ENCODE peak calls at places on chromosomes 6 and 20, in eight cellular contexts. V, U, X, N, Q, I, C and L are unnamed samples. For H3K4me1 and H3K9me3, the result is how much of the 10 kb centered on the place peaks cover.

GRCh38 chr6:83265384-83265783 is 72.2 kb downstream of the RWDD2A start:
- DNase-seq in V (peak), U (no peak), X (no peak), N (no peak), Q (no peak), I (no peak), C (no peak), L (no peak)

GRCh38 chr20:4326194-4327065 is 311.1 kb upstream of the RNF24 start:
- DNase-seq in V (peak), U (no peak), X (peak), N (peak), Q (no peak), I (no peak), C (no peak), L (no peak)

GRCh38 chr6:15077006-15077405 is 168.9 kb upstream of the JARID2 start:
- DNase-seq in V (peak), U (no peak), X (no peak), N (no peak), Q (no peak), I (no peak), C (no peak), L (no peak)

GRCh38 chr6:117521785-117522502 is 39.5 kb downstream of the DCBLD1 start:
- DNase-seq in V (no peak), U (no peak), X (no peak), N (no peak), Q (no peak), I (no peak), C (no peak), L (no peak)

GRCh38 chr6:52360028-52360427 is 1.9 kb upstream of the PAQR8 start:
- DNase-seq in V (no peak), U (no peak), X (no peak), N (no peak), Q (no peak), I (no peak), C (no peak), L (no peak)

GRCh38 chr6:78605909-78606446 is 261.4 kb upstream of the IRAK1BP1 start:
- DNase-seq in V (peak), U (no peak), X (no peak), N (no peak), Q (no peak), I (no peak), C (no peak), L (no peak)

GRCh38 chr6:91243436-91243835 is 656.6 kb upstream of the MAP3K7 start:
- DNase-seq in V (no peak), U (no peak), X (no peak), N (no peak), Q (no peak), I (no peak), C (no peak), L (no peak)

GRCh38 chr6:15366003-15366535 is 120.2 kb downstream of the JARID2 start:
- DNase-seq in V (no peak), U (no peak), X (no peak), N (no peak), Q (no peak), I (no peak), C (no peak), L (no peak)

GRCh38 chr20:57450419-57450818 is 59.2 kb downstream of the RBM38 start:
- DNase-seq in V (peak), U (no peak), X (peak), N (peak), Q (peak), I (no peak), C (no peak), L (no peak)

GRCh38 chr20:39258253-39258652 is 296.1 kb downstream of the DHX35 start:
- DNase-seq in V (no peak), U (no peak), X (no peak), N (no peak), Q (no peak), I (no peak), C (no peak), L (no peak)

GRCh38 chr6:113644861-113645575 is 212.1 kb upstream of the MARCKS start:
- DNase-seq in V (peak), U (no peak), X (no peak), N (no peak), Q (no peak), I (no peak), C (no peak), L (no peak)

GRCh38 chr6:2103644-2104523 is 141.5 kb downstream of the GMDS start:
- DNase-seq in V (peak), U (no peak), X (no peak), N (no peak), Q (peak), I (no peak), C (no peak), L (no peak)

GRCh38 chr20:37935435-37935834 is 32.5 kb downstream of the VSTM2L start:
- DNase-seq in V (no peak), U (no peak), X (no peak), N (no peak), Q (no peak), I (no peak), C (no peak), L (no peak)

GRCh38 chr6:38646166-38646565 is 6.4 kb upstream of the BTBD9 start:
- DNase-seq in V (peak), U (no peak), X (no peak), N (no peak), Q (no peak), I (peak), C (no peak), L (no peak)

GRCh38 chr6:158207452-158207788 is 39.3 kb downstream of the GTF2H5 start:
- DNase-seq in V (peak), U (no peak), X (no peak), N (no peak), Q (no peak), I (no peak), C (peak), L (no peak)

GRCh38 chr6:48486876-48487275 is 375.9 kb upstream of the PTCHD4 start:
- DNase-seq in V (no peak), U (no peak), X (no peak), N (no peak), Q (no peak), I (no peak), C (no peak), L (no peak)

GRCh38 chr20:17967595-17968365 is 814 bp downstream of the SNX5 start:
- DNase-seq in V (peak), U (no peak), X (no peak), N (no peak), Q (peak), I (no peak), C (no peak), L (no peak)

GRCh38 chr6:40816601-40817000 is 222.4 kb downstream of the UNC5CL start:
- DNase-seq in V (no peak), U (no peak), X (no peak), N (no peak), Q (no peak), I (no peak), C (no peak), L (no peak)

GRCh38 chr6:42163941-42164340 is 9.2 kb upstream of the GUCA1A start:
- DNase-seq in V (peak), U (no peak), X (no peak), N (no peak), Q (no peak), I (no peak), C (no peak), L (no peak)

GRCh38 chr6:217048-217659 is 75.1 kb upstream of the DUSP22 start:
- DNase-seq in V (no peak), U (no peak), X (no peak), N (no peak), Q (peak), I (peak), C (no peak), L (no peak)

GRCh38 chr6:2839982-2840793 is 1.5 kb downstream of the SERPINB1 start:
- DNase-seq in V (no peak), U (no peak), X (no peak), N (no peak), Q (no peak), I (no peak), C (no peak), L (peak)

GRCh38 chr6:48736486-48737206 is 625.6 kb upstream of the PTCHD4 start:
- DNase-seq in V (peak), U (no peak), X (no peak), N (no peak), Q (no peak), I (no peak), C (no peak), L (no peak)

GRCh38 chr20:40741507-40742106 is 52.6 kb upstream of the MAFB start:
- DNase-seq in V (peak), U (no peak), X (no peak), N (peak), Q (peak), I (peak), C (peak), L (peak)

GRCh38 chr6:40128149-40128548 is 193.9 kb upstream of the MOCS1 start:
- DNase-seq in V (no peak), U (no peak), X (no peak), N (no peak), Q (no peak), I (no peak), C (no peak), L (no peak)

GRCh38 chr6:87832025-87832825 is 130.2 kb upstream of the AKIRIN2 start:
- DNase-seq in V (peak), U (no peak), X (no peak), N (no peak), Q (peak), I (no peak), C (no peak), L (no peak)

GRCh38 chr6:149337330-149337729 is 19.8 kb downstream of the TAB2 start:
- DNase-seq in V (peak), U (no peak), X (no peak), N (no peak), Q (no peak), I (no peak), C (no peak), L (no peak)

GRCh38 chr6:7515363-7515762 is 26.1 kb upstream of the DSP start:
- DNase-seq in V (no peak), U (no peak), X (no peak), N (no peak), Q (no peak), I (no peak), C (no peak), L (no peak)

GRCh38 chr6:47016236-47016635 is 25.9 kb downstream of the ADGRF1 start:
- DNase-seq in V (no peak), U (no peak), X (no peak), N (no peak), Q (no peak), I (no peak), C (no peak), L (no peak)

GRCh38 chr6:152170702-152171667 is 363.5 kb downstream of the ESR1 start:
- DNase-seq in V (peak), U (peak), X (no peak), N (no peak), Q (no peak), I (no peak), C (peak), L (peak)

GRCh38 chr6:3159805-3160781 is 2.7 kb upstream of the TUBB2A start:
- DNase-seq in V (no peak), U (peak), X (peak), N (no peak), Q (no peak), I (no peak), C (no peak), L (peak)

GRCh38 chr6:135085700-135086413 is 31.2 kb upstream of the HBS1L start:
- DNase-seq in V (no peak), U (no peak), X (no peak), N (no peak), Q (no peak), I (no peak), C (no peak), L (no peak)

GRCh38 chr6:72624557-72625160 is 2.8 kb downstream of the KCNQ5 start:
- DNase-seq in V (peak), U (no peak), X (no peak), N (no peak), Q (peak), I (no peak), C (no peak), L (no peak)

GRCh38 chr6:36195471-36196048 is 984 bp upstream of the BRPF3 start:
- DNase-seq in V (no peak), U (no peak), X (no peak), N (no peak), Q (peak), I (no peak), C (no peak), L (peak)

GRCh38 chr6:169824021-169824420 is 72.6 kb downstream of the ERMARD start:
- DNase-seq in V (no peak), U (no peak), X (no peak), N (no peak), Q (no peak), I (no peak), C (no peak), L (no peak)

GRCh38 chr20:45581702-45582101 is 2.6 kb upstream of the WFDC8 start:
- DNase-seq in V (no peak), U (no peak), X (no peak), N (no peak), Q (no peak), I (no peak), C (no peak), L (no peak)

GRCh38 chr6:37391100-37391499 is 37.3 kb downstream of the RNF8 start:
- DNase-seq in V (no peak), U (no peak), X (no peak), N (no peak), Q (no peak), I (no peak), C (no peak), L (no peak)

GRCh38 chr6:2684766-2685754 is 65.7 kb downstream of the MYLK4 start:
- DNase-seq in V (no peak), U (no peak), X (no peak), N (no peak), Q (no peak), I (no peak), C (no peak), L (no peak)

GRCh38 chr6:35186571-35186970 is 27.2 kb upstream of the SCUBE3 start:
- DNase-seq in V (no peak), U (no peak), X (no peak), N (no peak), Q (no peak), I (no peak), C (no peak), L (no peak)

DNA sequence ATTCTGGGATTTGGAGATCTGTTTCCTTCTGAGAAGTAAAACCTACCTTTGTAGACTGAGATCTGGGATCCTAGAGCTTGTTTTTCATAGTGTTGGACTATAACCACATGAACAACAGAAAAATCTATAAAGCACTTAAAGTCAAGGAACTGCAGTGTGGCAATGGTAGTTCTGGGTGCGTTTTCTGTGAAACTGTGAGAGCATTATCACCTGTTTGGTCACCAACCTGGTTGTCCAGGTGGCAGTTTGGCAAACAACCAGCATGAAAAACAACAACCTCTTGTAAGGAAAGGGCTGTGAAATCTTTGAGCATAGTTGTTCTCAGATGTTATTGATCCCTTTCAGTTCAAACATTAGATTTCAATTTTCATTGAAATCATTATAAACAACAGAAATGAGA is 215.8 kb upstream of the CITED2 start:
- DNase-seq in V (no peak), U (no peak), X (no peak), N (no peak), Q (no peak), I (no peak), C (no peak), L (no peak)
- H3K4me1 ChIP-seq in V (under half), U (under half), X (under half), N (under half), Q (under half), I (under half), C (under half), L (under half)

GRCh38 chr6:168495133-168495532 is 54.1 kb downstream of the SMOC2 start:
- DNase-seq in V (no peak), U (no peak), X (no peak), N (no peak), Q (no peak), I (no peak), C (no peak), L (no peak)
- H3K9me3 ChIP-seq in V (under half), U (under half), X (under half), N (under half), Q (under half), I (under half), C (under half), L (under half)

GRCh38 chr6:112215901-112216300 is 38.5 kb downstream of the LAMA4 start:
- DNase-seq in V (peak), U (no peak), X (no peak), N (no peak), Q (no peak), I (no peak), C (no peak), L (no peak)
- H3K4me1 ChIP-seq in V (under half), U (under half), X (under half), N (half or more), Q (under half), I (under half), C (under half), L (under half)

GRCh38 chr6:17866876-17867444 is 120.5 kb downstream of the KIF13A start:
- DNase-seq in V (no peak), U (no peak), X (no peak), N (no peak), Q (no peak), I (no peak), C (no peak), L (no peak)
- H3K9me3 ChIP-seq in V (under half), U (under half), X (under half), N (under half), Q (under half), I (under half), C (under half), L (under half)

GRCh38 chr20:50391444-50392137 is 118.6 kb upstream of the PTPN1 start:
- DNase-seq in V (no peak), U (no peak), X (no peak), N (no peak), Q (no peak), I (no peak), C (no peak), L (no peak)
- H3K4me1 ChIP-seq in V (under half), U (under half), X (under half), N (half or more), Q (under half), I (under half), C (under half), L (under half)